ENCODE peak calls at places on chromosome 21, in six cellular contexts. A, B, Z, Q, H and X are unnamed samples.

GRCh38 chr21:29697555-29698193 is 242.1 kb downstream of the GRIK1 start:
- DNase-seq in H (no peak), Z (no peak), Q (no peak), B (peak; percentile 10), A (no peak), X (peak; percentile 3)

GRCh38 chr21:37219766-37220432 is 47.2 kb downstream of the VPS26C start:
- DNase-seq in Q (no peak), H (no peak), B (no peak), A (no peak), Z (no peak), X (no peak)

GRCh38 chr21:15064576-15065380 is at the start of gene NRIP1:
- DNase-seq in A (no peak), H (peak; percentile 78), Q (peak; percentile 77), B (peak; percentile 62), Z (peak; percentile 82), X (peak; percentile 51)

GRCh38 chr21:31873696-31874599 is 1.1 kb downstream of the HUNK start:
- DNase-seq in Z (peak; percentile 89), A (no peak), H (no peak), B (peak; percentile 46), Q (peak; percentile 77), X (peak; percentile 46)

GRCh38 chr21:28944296-28944695 is 48.4 kb downstream of the LTN1 start:
- DNase-seq in B (no peak), H (peak; percentile 14), Q (no peak), Z (no peak), A (no peak), X (no peak)

GRCh38 chr21:18840239-18840638 is 436.7 kb upstream of the TMPRSS15 start:
- DNase-seq in B (no peak), Q (no peak), H (no peak), A (no peak), Z (peak; percentile 47), X (no peak)

GRCh38 chr21:30194701-30195299 is 21.1 kb downstream of the CLDN8 start:
- DNase-seq in H (peak; percentile 10), A (no peak), Q (peak; percentile 38), Z (no peak), B (peak; percentile 4), X (no peak)

GRCh38 chr21:15514073-15514946 is 215.5 kb upstream of the USP25 start:
- DNase-seq in Q (no peak), Z (no peak), A (peak; percentile 45), B (peak; percentile 26), H (peak; percentile 94), X (peak; percentile 10)

GRCh38 chr21:46173573-46173972 is 10.7 kb downstream of the SPATC1L start:
- DNase-seq in Q (no peak), Z (no peak), B (no peak), A (no peak), H (no peak), X (no peak)

GRCh38 chr21:20272791-20273362 is 725.3 kb upstream of the NCAM2 start:
- DNase-seq in A (no peak), Z (no peak), H (no peak), Q (no peak), B (no peak), X (no peak)

GRCh38 chr21:43834146-43834905 is 30.7 kb upstream of the AGPAT3 start:
- DNase-seq in Q (peak; percentile 6), A (no peak), B (no peak), Z (no peak), H (no peak), X (no peak)

GRCh38 chr21:21103692-21104091 is 105.5 kb downstream of the NCAM2 start:
- DNase-seq in Q (no peak), A (no peak), H (no peak), Z (no peak), B (no peak), X (no peak)

GRCh38 chr21:31599563-31599962 is 59.9 kb upstream of the SOD1 start:
- DNase-seq in A (no peak), Z (no peak), Q (no peak), H (no peak), B (no peak), X (no peak)

GRCh38 chr21:44057960-44058651 is 46.0 kb downstream of the TRAPPC10 start:
- DNase-seq in Q (no peak), H (no peak), B (no peak), A (no peak), Z (no peak), X (no peak)

GRCh38 chr21:31117046-31117916 is 79.0 kb upstream of the KRTAP19-8 start:
- DNase-seq in Z (no peak), H (no peak), B (no peak), A (no peak), Q (no peak), X (no peak)

GRCh38 chr21:32331444-32332305 is 33.0 kb downstream of the MRAP start:
- DNase-seq in Q (no peak), Z (no peak), B (no peak), A (no peak), H (peak; percentile 10), X (no peak)

GRCh38 chr21:28336299-28336698 is 656.4 kb downstream of the LTN1 start:
- DNase-seq in Z (no peak), Q (no peak), A (no peak), B (no peak), H (peak; percentile 16), X (no peak)

GRCh38 chr21:31573217-31573616 is 86.3 kb upstream of the SOD1 start:
- DNase-seq in H (no peak), Q (no peak), Z (no peak), B (no peak), A (no peak), X (no peak)

GRCh38 chr21:21897275-21897883 is 899.2 kb downstream of the NCAM2 start:
- DNase-seq in A (no peak), Z (no peak), H (no peak), Q (no peak), B (no peak), X (no peak)

GRCh38 chr21:28738305-28738704 is 254.4 kb downstream of the LTN1 start:
- DNase-seq in Q (no peak), B (no peak), A (no peak), H (no peak), Z (no peak), X (no peak)

GRCh38 chr21:23083242-23083641 is 2085.0 kb downstream of the NCAM2 start:
- DNase-seq in H (no peak), Q (no peak), A (no peak), Z (no peak), B (no peak), X (no peak)

GRCh38 chr21:21547368-21547953 is 549.3 kb downstream of the NCAM2 start:
- DNase-seq in B (no peak), H (no peak), Q (no peak), A (no peak), Z (no peak), X (no peak)

GRCh38 chr21:43884012-43884860 is 19.2 kb downstream of the AGPAT3 start:
- DNase-seq in H (peak; percentile 73), A (no peak), Q (peak; percentile 97), B (peak; percentile 56), Z (no peak), X (no peak)

GRCh38 chr21:34817821-34818662 is 149.2 kb downstream of the CLIC6 start:
- DNase-seq in Q (no peak), H (peak; percentile 93), A (no peak), B (no peak), Z (no peak), X (no peak)

GRCh38 chr21:31374430-31374829 is 30.4 kb upstream of the TIAM1 start:
- DNase-seq in A (no peak), Q (no peak), Z (peak; percentile 37), B (no peak), H (no peak), X (no peak)

GRCh38 chr21:30340714-30341573 is 3.5 kb upstream of the KRTAP27-1 start:
- DNase-seq in A (no peak), B (peak; percentile 1), Q (peak; percentile 48), Z (peak; percentile 63), H (peak; percentile 3), X (no peak)

GRCh38 chr21:32329331-32329730 is 30.7 kb downstream of the MRAP start:
- DNase-seq in Z (no peak), B (no peak), Q (no peak), A (no peak), H (no peak), X (no peak)

GRCh38 chr21:15121655-15122120 is 56.9 kb upstream of the NRIP1 start:
- DNase-seq in B (no peak), Q (no peak), Z (no peak), H (peak; percentile 79), A (no peak), X (no peak)

GRCh38 chr21:17371470-17371869 is 141.4 kb upstream of the CXADR start:
- DNase-seq in Q (no peak), A (no peak), H (no peak), Z (no peak), B (no peak), X (no peak)
- TF ChIP-seq TAF1 in Q (no peak), A (no peak), H (no peak), Z (no peak), B (no peak), X (no peak)

GRCh38 chr21:45074048-45074817 is at the start of gene ADARB1:
- DNase-seq in B (peak; percentile 90), A (no peak), H (peak; percentile 32), Z (peak; percentile 85), Q (peak; percentile 97), X (peak; percentile 90)
- TF ChIP-seq POLR2A in B (no peak), A (peak; percentile 76), H (no peak), Z (peak; percentile 37), Q (peak; percentile 53), X (peak; percentile 26)

GRCh38 chr21:38735807-38736206 is 69.9 kb upstream of the ETS2 start:
- DNase-seq in Z (no peak), H (no peak), Q (no peak), A (no peak), B (no peak), X (no peak)

GRCh38 chr21:38729745-38730401 is 75.9 kb upstream of the ETS2 start:
- DNase-seq in Z (no peak), B (no peak), A (no peak), Q (no peak), H (no peak), X (no peak)

DNA sequence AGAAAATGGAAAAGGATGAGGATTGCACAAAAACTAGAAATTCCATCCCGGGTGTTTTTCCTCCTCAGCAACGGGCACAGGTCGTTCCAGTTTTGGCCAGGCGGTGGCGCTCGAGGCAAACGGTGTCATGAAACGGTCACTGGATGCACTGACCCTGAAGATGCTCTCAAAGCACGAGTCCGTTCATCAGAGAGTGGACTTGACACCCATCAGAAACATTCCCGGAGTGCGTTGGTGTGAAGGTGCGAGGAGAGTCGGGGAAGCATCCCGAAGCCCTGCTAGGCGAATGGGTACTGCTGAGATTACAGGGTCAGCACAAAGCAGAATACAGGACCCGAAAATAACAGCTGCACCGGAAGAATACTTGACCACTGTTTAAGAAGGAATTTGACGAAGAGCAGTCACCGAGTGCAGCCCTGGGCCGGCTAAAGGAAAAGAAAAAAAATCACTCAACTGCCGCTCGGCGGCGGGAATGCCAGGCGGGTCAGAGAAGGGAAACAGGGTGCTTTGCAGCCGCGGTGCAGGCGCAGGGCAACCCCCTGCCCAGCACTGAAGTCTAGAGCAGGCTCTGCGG is 71.7 kb upstream of the ETS2 start:
- DNase-seq in H (peak; percentile 61), B (peak; percentile 37), Z (peak; percentile 100), A (peak; percentile 12), Q (peak; percentile 82), X (peak; percentile 18)
- TF ChIP-seq POLR2AphosphoS5 in H (no peak), B (no peak), Z (no peak), A (no peak), Q (no peak), X (no peak)

GRCh38 chr21:41168391-41169257 is 664 bp downstream of the BACE2 start:
- DNase-seq in Z (peak; percentile 63), B (peak; percentile 26), A (no peak), Q (no peak), H (no peak), X (no peak)
- TF ChIP-seq TAF1 in Z (no peak), B (no peak), A (no peak), Q (no peak), H (no peak), X (no peak)

GRCh38 chr21:36060159-36060921 is at the start of gene SETD4:
- DNase-seq in H (peak; percentile 85), Q (peak; percentile 99), B (peak; percentile 94), A (peak; percentile 73), Z (peak; percentile 97), X (peak; percentile 95)
- TF ChIP-seq POLR2A in H (peak; percentile 84), Q (peak; percentile 94), B (peak; percentile 88), A (peak; percentile 90), Z (peak; percentile 42), X (peak; percentile 88)